ENCODE peak calls at places on chromosomes 2 and 18, in five cellular contexts. K is SW480, C is NCI-H2081, U is NCI-H345, F is Panc1. J is an unnamed sample.

GRCh38 chr2:64112016-64112415 is 32.2 kb downstream of the PELI1 start:
- DNase-seq in F (no peak), U (no peak), C (no peak), K (no peak), J (no peak)

GRCh38 chr2:56088411-56088810 is 95.4 kb upstream of the CCDC85A start:
- DNase-seq in C (no peak), F (no peak), K (no peak), U (no peak), J (no peak)

GRCh38 chr2:88489181-88489580 is 36.7 kb upstream of the FOXI3 start:
- DNase-seq in U (peak), C (no peak), F (no peak), K (no peak), J (no peak)

GRCh38 chr2:67135201-67135600 is 261.9 kb upstream of the ETAA1 start:
- DNase-seq in F (no peak), K (no peak), C (peak), U (no peak), J (no peak)

GRCh38 chr2:240502430-240503121 is 55.2 kb downstream of the ANKMY1 start:
- DNase-seq in F (no peak), C (no peak), K (no peak), U (no peak), J (no peak)

GRCh38 chr18:7459851-7460774 is 107.0 kb upstream of the PTPRM start:
- DNase-seq in U (no peak), K (no peak), C (no peak), F (no peak), J (no peak)

GRCh38 chr2:3475771-3476170 is 43.6 kb downstream of the ADI1 start:
- DNase-seq in K (no peak), U (no peak), F (no peak), C (no peak), J (no peak)

GRCh38 chr18:11998182-11998581 is 16.9 kb downstream of the IMPA2 start:
- DNase-seq in C (no peak), K (no peak), U (no peak), F (no peak), J (no peak)

GRCh38 chr2:64799592-64800252 is 146.0 kb upstream of the SERTAD2 start:
- DNase-seq in K (no peak), C (peak), U (no peak), F (no peak), J (no peak)

GRCh38 chr2:170022692-170023091 is 155.3 kb upstream of the MYO3B start:
- DNase-seq in F (no peak), C (no peak), U (peak), K (peak), J (no peak)

GRCh38 chr2:42901076-42901645 is 108.8 kb upstream of the HAAO start:
- DNase-seq in C (no peak), F (no peak), K (no peak), U (no peak), J (no peak)

GRCh38 chr2:38214209-38214717 is 138.3 kb upstream of the CYP1B1 start:
- DNase-seq in C (no peak), F (no peak), U (no peak), K (no peak), J (no peak)